ENCODE peak calls at places on chromosomes 6 and 20, in nine cellular contexts. M, R, P, Q, N, A, Z, F and W are unnamed samples.

GRCh38 chr6:42243046-42243445 is 25.4 kb upstream of the MRPS10 start:
- DNase-seq in N (no peak), F (no peak), P (no peak), R (no peak), Z (peak; percentile 58), Q (no peak), M (no peak), A (no peak), W (no peak)

GRCh38 chr6:34196833-34197195 is 39.9 kb upstream of the HMGA1 start:
- DNase-seq in N (no peak), R (no peak), A (no peak), P (no peak), Q (no peak), M (no peak), Z (no peak), F (no peak), W (no peak)

GRCh38 chr6:32255212-32256153 is 31.6 kb upstream of the NOTCH4 start:
- DNase-seq in Q (peak; percentile 73), P (peak; percentile 77), R (peak; percentile 93), F (peak; percentile 81), Z (peak; percentile 92), N (peak; percentile 55), A (peak; percentile 60), M (peak; percentile 68), W (peak; percentile 62)

GRCh38 chr6:163030980-163031379 is 303.2 kb downstream of the PACRG start:
- DNase-seq in P (no peak), Z (no peak), R (no peak), M (no peak), Q (no peak), N (no peak), A (no peak), F (no peak), W (no peak)

GRCh38 chr6:156013155-156013554 is 557.5 kb upstream of the NOX3 start:
- DNase-seq in P (no peak), A (no peak), Z (no peak), N (no peak), F (no peak), M (no peak), R (no peak), Q (no peak), W (no peak)

GRCh38 chr6:39342692-39343460 is 20.4 kb upstream of the KCNK16 start:
- DNase-seq in N (no peak), F (no peak), Z (no peak), R (no peak), Q (peak; percentile 59), M (no peak), P (no peak), A (no peak), W (no peak)

GRCh38 chr6:10585232-10585887 is 64.2 kb downstream of the GCNT2 start:
- DNase-seq in P (no peak), Z (peak; percentile 18), N (no peak), A (no peak), R (no peak), F (no peak), M (peak; percentile 27), Q (no peak), W (no peak)

GRCh38 chr6:10564975-10565374 is 43.8 kb downstream of the GCNT2 start:
- DNase-seq in R (no peak), Q (no peak), P (no peak), Z (no peak), N (no peak), F (no peak), A (no peak), M (no peak), W (no peak)

GRCh38 chr20:61253264-61253639 is 1.2 kb downstream of the CDH4 start:
- DNase-seq in Q (no peak), P (no peak), M (peak; percentile 68), Z (peak; percentile 53), F (no peak), N (no peak), R (peak; percentile 45), A (peak; percentile 51), W (no peak)

GRCh38 chr20:61361501-61361900 is 109.4 kb downstream of the CDH4 start:
- DNase-seq in Q (no peak), F (no peak), N (no peak), M (no peak), R (no peak), P (no peak), A (no peak), Z (no peak), W (no peak)

GRCh38 chr6:119974430-119975159 is 625.0 kb upstream of the MAN1A1 start:
- DNase-seq in Z (no peak), F (no peak), N (no peak), A (no peak), P (no peak), Q (no peak), R (no peak), M (no peak), W (no peak)

GRCh38 chr6:119978274-119978889 is 628.8 kb upstream of the MAN1A1 start:
- DNase-seq in M (no peak), P (peak; percentile 40), F (no peak), Q (peak; percentile 13), A (peak; percentile 14), Z (peak; percentile 49), R (peak; percentile 26), N (no peak), W (peak; percentile 6)

GRCh38 chr6:119980802-119981201 is 631.2 kb upstream of the MAN1A1 start:
- DNase-seq in A (no peak), Z (no peak), R (no peak), F (no peak), P (no peak), M (no peak), Q (no peak), N (no peak), W (no peak)

DNA sequence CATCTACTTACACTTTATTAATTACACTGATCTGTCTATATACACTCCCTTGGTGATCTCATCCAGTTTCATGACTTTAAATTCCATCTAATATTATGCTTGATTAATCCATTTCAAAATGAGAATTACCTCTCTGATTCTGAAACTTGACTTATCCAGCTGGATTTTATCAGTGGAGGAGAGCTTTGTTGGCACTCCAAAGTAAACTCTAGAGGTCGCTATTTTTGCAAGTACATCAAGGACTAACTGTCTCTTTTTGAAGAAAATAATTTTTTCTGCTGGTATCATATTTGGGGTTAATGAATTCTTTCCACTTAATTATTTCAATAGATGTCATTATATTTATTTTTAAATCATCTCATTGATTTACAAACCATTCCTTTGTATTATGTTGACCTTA is 630.3 kb upstream of the MAN1A1 start:
- DNase-seq in Q (no peak), M (no peak), F (no peak), R (peak; percentile 2), P (no peak), A (no peak), N (no peak), Z (peak; percentile 20), W (no peak)
- TF ChIP-seq CTCF in Q (no peak), M (peak; percentile 52), F (no peak), R (peak; percentile 16), P (no peak), A (peak; percentile 52), N (peak; percentile 36), Z (peak; percentile 42), W (peak; percentile 34)

DNA sequence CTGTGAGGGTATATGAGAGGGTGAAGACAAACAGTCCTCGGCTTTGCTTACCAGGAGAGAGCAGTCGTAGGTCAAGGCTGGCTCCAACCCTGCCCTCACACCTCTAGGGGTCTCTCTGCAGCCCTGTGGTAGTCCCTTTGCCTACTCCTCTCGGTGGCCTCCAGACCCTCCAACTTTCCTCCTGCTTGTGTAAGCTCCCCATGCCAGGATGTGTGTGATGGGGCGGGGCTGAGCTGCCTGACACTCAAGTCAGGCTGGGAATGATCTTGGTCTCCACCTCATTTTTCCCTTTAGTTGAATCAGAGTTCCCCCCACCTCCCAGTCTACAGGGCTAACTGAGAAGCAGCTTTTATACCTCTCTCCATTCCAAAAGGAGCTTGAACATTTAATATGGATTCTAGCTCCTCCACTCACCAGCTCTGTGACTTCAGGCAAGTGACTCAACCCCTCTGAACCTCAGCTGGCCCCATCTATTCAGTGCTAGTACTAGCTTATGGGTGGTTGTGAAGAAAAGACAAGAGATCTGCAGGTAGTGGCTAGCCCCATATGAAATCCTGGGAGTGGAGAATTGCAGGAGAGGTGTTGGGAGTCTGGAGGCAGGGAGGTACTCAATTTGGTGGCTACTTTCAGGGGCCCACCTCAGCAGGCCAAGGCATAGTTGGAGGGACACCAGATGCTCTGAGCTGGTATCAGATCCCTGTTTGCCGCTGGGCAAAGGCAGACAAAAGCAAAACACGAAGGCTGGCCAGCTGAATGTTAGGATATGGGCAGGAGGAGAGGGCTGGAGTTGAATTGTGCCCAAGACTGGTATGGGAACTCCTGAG is 971 bp downstream of the SLC29A1 start:
- DNase-seq in Z (no peak), A (no peak), R (peak; percentile 8), F (no peak), P (no peak), M (peak; percentile 38), N (no peak), Q (peak; percentile 16), W (no peak)
- TF ChIP-seq CTCF in Z (no peak), A (no peak), R (no peak), F (no peak), P (no peak), M (no peak), N (no peak), Q (no peak), W (peak; percentile 20)

GRCh38 chr20:63612276-63612931 is 14.5 kb downstream of the GMEB2 start:
- DNase-seq in R (no peak), F (no peak), N (no peak), P (no peak), A (no peak), Q (no peak), M (no peak), Z (no peak), W (no peak)

GRCh38 chr20:63611646-63612045 is 15.3 kb downstream of the GMEB2 start:
- DNase-seq in R (no peak), N (no peak), P (no peak), M (no peak), Q (no peak), A (no peak), Z (no peak), F (no peak), W (no peak)

GRCh38 chr20:63606701-63607100 is 20.2 kb downstream of the GMEB2 start:
- DNase-seq in F (no peak), A (no peak), Z (no peak), P (no peak), N (no peak), Q (no peak), R (no peak), M (no peak), W (no peak)

GRCh38 chr20:63610581-63611435 is 16.1 kb downstream of the GMEB2 start:
- DNase-seq in P (no peak), A (no peak), N (no peak), F (no peak), Z (no peak), R (no peak), M (no peak), Q (no peak), W (no peak)
- TF ChIP-seq CTCF in P (no peak), A (no peak), N (no peak), F (no peak), Z (no peak), R (no peak), M (no peak), Q (no peak), W (no peak)

DNA sequence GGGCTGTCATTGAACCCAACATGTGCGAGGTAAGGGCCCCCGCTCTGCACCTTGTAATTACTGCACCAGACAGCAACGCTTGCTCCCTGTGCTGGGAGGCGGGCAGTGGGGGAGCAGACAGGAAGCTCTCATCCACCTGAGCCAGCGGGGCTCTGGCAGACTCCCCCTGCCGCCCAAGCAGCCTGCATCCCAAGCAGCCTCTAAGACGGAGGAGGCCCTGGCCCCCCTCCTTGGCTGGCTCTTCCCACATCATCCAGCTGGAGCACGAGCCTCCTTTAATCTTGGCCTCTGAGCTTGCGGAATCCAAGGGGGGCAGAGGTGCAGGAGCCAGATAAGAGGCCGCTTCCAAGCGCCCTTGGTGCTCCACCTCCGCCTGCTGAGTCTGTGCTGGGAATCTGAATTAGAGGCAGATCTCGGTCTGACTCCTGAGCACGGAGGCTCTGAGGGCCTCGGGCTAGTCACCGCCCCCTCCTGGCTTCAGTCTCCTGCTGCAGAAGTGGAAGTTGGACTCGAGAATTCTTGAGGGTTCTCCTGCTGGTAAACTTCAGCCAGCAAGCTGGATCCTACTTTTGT is 40.0 kb upstream of the CDH22 start:
- DNase-seq in A (peak; percentile 46), R (peak; percentile 22), Z (peak; percentile 39), Q (no peak), M (peak; percentile 44), N (no peak), F (no peak), P (peak; percentile 77), W (no peak)
- TF ChIP-seq CTCF in A (no peak), R (no peak), Z (peak; percentile 35), Q (no peak), M (no peak), N (peak; percentile 15), F (peak; percentile 17), P (no peak), W (no peak)